ENCODE peak calls at places on chromosomes 6 and 20, in seven cellular contexts. M is spleen, F is transverse colon, I is GM12892, O is HCT116, S is sigmoid colon, X is GM12878. Z is an unnamed sample.

GRCh38 chr20:34570859-34571306 is 12.4 kb downstream of the MAP1LC3A start:
- DNase-seq in X (no peak), I (no peak), F (no peak), O (no peak), M (no peak), S (no peak), Z (no peak)

GRCh38 chr6:123808556-123808955 is 4.9 kb downstream of the NKAIN2 start:
- DNase-seq in S (no peak), M (no peak), I (no peak), O (no peak), F (no peak), X (no peak), Z (no peak)

GRCh38 chr6:126761854-126762253 is 356.6 kb upstream of the RSPO3 start:
- DNase-seq in I (no peak), O (no peak), S (no peak), F (no peak), X (no peak), M (no peak), Z (no peak)

GRCh38 chr20:11851646-11852045 is 66.0 kb upstream of the BTBD3 start:
- DNase-seq in M (no peak), S (no peak), O (no peak), F (no peak), X (no peak), I (no peak), Z (no peak)

GRCh38 chr20:58710481-58711265 is 18.1 kb downstream of the NPEPL1 start:
- DNase-seq in F (peak), M (peak), O (no peak), S (peak), X (no peak), I (no peak), Z (peak)

GRCh38 chr6:7727150-7727950 is 1.5 kb downstream of the BMP6 start:
- DNase-seq in S (no peak), X (no peak), M (peak), F (no peak), I (peak), O (no peak), Z (peak)

GRCh38 chr6:35248300-35248699 is 11.2 kb upstream of the ZNF76 start:
- DNase-seq in I (no peak), F (no peak), M (no peak), X (no peak), O (no peak), S (no peak), Z (no peak)

GRCh38 chr6:119844385-119844784 is 494.8 kb upstream of the MAN1A1 start:
- DNase-seq in M (no peak), S (no peak), X (no peak), F (no peak), O (no peak), I (no peak), Z (no peak)

GRCh38 chr6:160733045-160733646 is 31.1 kb downstream of the PLG start:
- DNase-seq in M (no peak), O (peak), F (peak), X (no peak), I (no peak), S (no peak), Z (no peak)

GRCh38 chr6:109978174-109979032 is at the start of gene GPR6:
- DNase-seq in X (no peak), F (peak), I (peak), O (no peak), M (peak), S (no peak), Z (no peak)

GRCh38 chr6:119314894-119315272 is 34.7 kb downstream of the MAN1A1 start:
- DNase-seq in O (no peak), F (no peak), X (no peak), I (no peak), S (no peak), M (no peak), Z (no peak)

GRCh38 chr6:63263456-63263855 is 52.2 kb downstream of the FKBP1C start:
- DNase-seq in S (no peak), O (no peak), M (no peak), I (no peak), F (no peak), X (no peak), Z (no peak)

GRCh38 chr6:15310680-15311079 is 64.8 kb downstream of the JARID2 start:
- DNase-seq in X (no peak), F (no peak), I (no peak), M (no peak), O (no peak), S (no peak), Z (no peak)

GRCh38 chr6:143196525-143197225 is 136.0 kb downstream of the AIG1 start:
- DNase-seq in X (no peak), F (no peak), I (no peak), S (no peak), O (no peak), M (no peak), Z (no peak)

GRCh38 chr20:47724398-47724797 is 60.9 kb downstream of the SULF2 start:
- DNase-seq in M (no peak), X (no peak), S (no peak), I (no peak), F (no peak), O (no peak), Z (no peak)

GRCh38 chr6:165899592-165899991 is 236.6 kb upstream of the PDE10A start:
- DNase-seq in O (no peak), X (no peak), M (no peak), S (no peak), F (no peak), I (no peak), Z (no peak)

GRCh38 chr6:22848121-22848520 is 278.8 kb downstream of the HDGFL1 start:
- DNase-seq in X (no peak), F (no peak), M (no peak), O (no peak), S (no peak), I (no peak), Z (no peak)

GRCh38 chr20:3923818-3924217 is 34.6 kb downstream of the PANK2 start:
- DNase-seq in M (no peak), F (no peak), I (no peak), O (no peak), X (no peak), S (no peak), Z (no peak)

GRCh38 chr6:135739288-135739687 is 112.2 kb upstream of the PDE7B start:
- DNase-seq in X (no peak), O (no peak), F (no peak), S (no peak), M (no peak), I (no peak), Z (no peak)

GRCh38 chr6:46370622-46371021 is 120.6 kb downstream of the RCAN2 start:
- DNase-seq in I (no peak), M (no peak), S (no peak), X (no peak), O (no peak), F (no peak), Z (no peak)

GRCh38 chr6:44960898-44961297 is 367.2 kb upstream of the RUNX2 start:
- DNase-seq in O (peak), X (peak), M (no peak), F (no peak), I (no peak), S (no peak), Z (no peak)

GRCh38 chr6:108518714-108519576 is 41.8 kb upstream of the FOXO3 start:
- DNase-seq in X (no peak), F (no peak), M (no peak), S (no peak), O (peak), I (no peak), Z (no peak)

GRCh38 chr20:11212288-11212687 is 538.5 kb upstream of the JAG1 start:
- DNase-seq in O (no peak), X (no peak), M (no peak), I (no peak), F (no peak), S (no peak), Z (no peak)

GRCh38 chr6:149862901-149863595 is 1.1 kb downstream of the LRP11 start:
- DNase-seq in I (no peak), F (peak), X (no peak), S (peak), O (no peak), M (peak), Z (no peak)

GRCh38 chr20:31542201-31542842 is 28.1 kb downstream of the HM13 start:
- DNase-seq in O (no peak), F (no peak), X (no peak), M (no peak), S (no peak), I (no peak), Z (no peak)

GRCh38 chr20:9919271-9920014 is 80.6 kb upstream of the PAK5 start:
- DNase-seq in S (no peak), X (peak), M (no peak), O (no peak), F (no peak), I (peak), Z (no peak)

GRCh38 chr20:32289661-32290431 is 12.4 kb downstream of the KIF3B start:
- DNase-seq in F (peak), M (peak), I (no peak), X (no peak), O (no peak), S (no peak), Z (no peak)

DNA sequence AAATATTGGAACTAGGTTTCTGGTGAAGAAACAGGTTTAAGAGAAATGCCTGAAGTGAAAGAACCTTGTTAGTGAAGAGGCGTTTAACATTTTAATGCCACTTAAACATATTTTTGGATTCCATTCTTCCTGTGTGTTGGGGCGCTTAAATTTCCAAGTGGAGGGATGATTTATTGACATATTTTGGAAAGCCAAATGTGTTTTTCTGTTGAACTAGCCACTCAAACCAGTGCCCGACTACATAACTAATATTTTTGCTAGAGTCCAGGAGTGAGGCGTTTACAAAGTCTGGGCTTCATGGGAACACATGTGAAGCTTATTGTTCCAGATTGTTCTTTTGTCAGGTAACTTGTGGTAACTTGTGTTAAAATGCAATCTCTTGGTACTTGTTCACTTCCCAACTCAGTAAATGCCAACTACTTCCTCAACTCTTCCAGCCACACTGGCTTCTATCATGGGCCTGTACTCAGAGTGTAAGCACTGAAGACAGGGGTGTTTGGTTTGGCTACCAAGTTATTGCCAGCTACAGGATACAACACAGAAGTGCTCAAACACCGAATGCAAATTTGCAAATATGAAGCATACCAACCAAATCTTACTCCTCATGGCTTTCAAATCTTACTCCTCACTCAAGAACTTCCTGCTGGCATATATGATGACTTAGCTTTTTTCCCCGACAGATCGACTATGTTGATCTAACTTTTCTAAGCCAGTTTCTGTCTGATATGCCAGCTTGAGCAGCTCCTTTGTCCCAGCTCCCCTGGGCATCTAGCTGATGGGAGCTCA is 2.0 kb upstream of the ZNFX1 start:
- DNase-seq in X (no peak), I (no peak), F (no peak), M (no peak), S (no peak), O (no peak), Z (no peak)
- TF ChIP-seq POLR2AphosphoS5 in X (peak), I (no peak), F (no peak), M (no peak), S (no peak), O (peak), Z (no peak)

GRCh38 chr6:104460759-104461530 is 398.8 kb downstream of the HACE1 start:
- DNase-seq in O (no peak), M (no peak), F (no peak), X (no peak), S (no peak), I (no peak), Z (no peak)

GRCh38 chr6:104459543-104459942 is 400.2 kb downstream of the HACE1 start:
- DNase-seq in S (no peak), I (no peak), M (no peak), X (peak), F (no peak), O (no peak), Z (no peak)

DNA sequence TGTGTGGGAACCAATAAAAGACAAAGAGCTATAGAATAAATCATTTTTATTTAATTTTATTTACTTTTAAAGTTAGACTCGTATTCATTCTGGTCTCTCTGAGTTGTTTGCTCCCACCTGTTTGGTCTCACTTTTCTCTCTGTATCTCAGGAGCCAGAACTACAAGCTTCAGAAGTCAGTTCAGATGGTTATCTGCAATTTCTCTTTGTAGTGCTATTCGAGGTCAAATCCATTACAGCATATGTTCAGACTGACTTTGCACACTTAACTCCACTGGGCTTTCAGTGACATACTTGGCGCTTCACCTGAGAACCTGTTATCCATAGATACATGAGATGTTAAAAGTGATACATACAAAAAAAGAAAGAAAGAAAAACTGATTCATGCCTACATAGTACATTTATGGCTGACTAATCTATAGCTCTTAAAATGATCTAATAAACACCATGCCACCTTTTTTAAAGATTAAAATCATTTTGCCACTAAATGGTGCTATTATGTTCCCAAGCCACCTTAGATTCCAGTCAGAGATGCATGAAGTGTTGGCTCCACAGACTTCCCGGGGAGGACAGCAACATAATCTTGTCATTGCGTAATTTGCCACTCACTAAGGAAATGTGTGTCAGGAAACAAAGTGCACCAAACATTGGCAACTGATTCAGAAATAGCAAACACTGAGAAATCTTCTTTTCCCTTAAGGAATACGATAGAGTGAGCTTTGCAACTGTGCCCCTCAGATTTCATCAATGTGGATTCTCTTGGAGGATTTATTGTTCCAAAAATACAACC is 396.7 kb downstream of the HACE1 start:
- DNase-seq in X (no peak), M (no peak), I (no peak), F (no peak), O (no peak), S (no peak), Z (no peak)
- TF ChIP-seq POLR2AphosphoS5 in X (no peak), M (no peak), I (no peak), F (no peak), O (no peak), S (no peak), Z (no peak)

DNA sequence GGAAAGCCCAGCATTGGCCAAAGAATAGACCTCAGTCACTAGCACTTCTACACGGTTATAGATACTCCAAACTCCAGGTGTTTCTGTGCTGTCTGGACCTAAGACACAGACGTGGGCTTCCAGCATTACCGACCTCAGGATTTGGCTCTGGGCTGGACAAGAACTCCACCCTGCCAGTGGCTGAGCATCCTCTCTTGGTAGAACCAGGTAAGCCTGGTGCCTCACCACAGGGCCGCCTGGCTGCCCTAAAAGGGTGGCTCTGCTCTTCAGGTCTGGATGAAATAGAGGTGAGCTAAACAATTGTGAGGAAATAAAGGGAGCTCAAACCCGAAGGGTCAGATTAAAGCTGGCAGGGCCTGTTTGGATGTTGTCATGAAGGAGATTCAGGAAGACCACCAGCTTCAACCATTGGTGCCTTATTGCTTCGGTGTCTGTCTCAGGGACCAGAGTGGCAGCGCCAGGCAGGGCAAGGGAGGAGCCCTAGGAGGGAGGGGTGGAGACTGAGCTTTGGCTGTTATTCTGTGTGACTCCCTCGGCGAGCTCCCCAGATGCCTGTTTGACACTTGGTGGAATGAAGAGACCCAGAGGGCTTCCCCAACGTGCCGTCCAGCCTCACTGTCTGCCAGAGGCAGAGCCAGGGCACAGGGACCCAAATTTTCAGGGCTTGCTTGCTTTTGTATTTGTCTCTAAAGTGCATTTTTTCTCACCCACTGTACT is 8.6 kb downstream of the SYNDIG1 start:
- DNase-seq in F (no peak), I (no peak), O (no peak), X (no peak), S (peak), M (no peak), Z (no peak)
- TF ChIP-seq POLR2AphosphoS5 in F (no peak), I (no peak), O (no peak), X (no peak), S (no peak), M (no peak), Z (no peak)

DNA sequence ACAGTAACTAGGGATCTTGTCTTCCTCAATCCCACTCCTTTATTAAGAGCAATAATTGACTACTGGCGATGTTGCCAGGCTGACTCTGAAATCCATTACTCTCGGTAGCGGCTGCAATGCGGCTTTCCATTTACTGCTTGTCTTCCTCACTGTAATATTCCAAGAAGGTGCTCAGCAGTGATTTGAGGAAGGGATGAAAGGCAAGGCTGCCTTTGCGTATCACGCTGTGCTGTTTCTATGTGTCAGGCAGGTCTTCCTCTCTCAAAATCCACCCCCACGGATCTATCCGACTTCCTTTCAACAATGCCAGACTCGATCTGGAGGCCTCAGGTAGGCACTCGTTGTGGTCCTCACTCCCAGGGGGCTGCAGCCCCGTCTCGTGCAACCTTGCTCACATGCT is 261.4 kb upstream of the CDH4 start:
- DNase-seq in F (no peak), X (no peak), S (no peak), M (no peak), O (no peak), I (no peak), Z (no peak)
- TF ChIP-seq POLR2AphosphoS5 in F (no peak), X (no peak), S (no peak), M (no peak), O (no peak), I (no peak), Z (no peak)

GRCh38 chr20:50898475-50898874 is 32.8 kb downstream of the ADNP start:
- DNase-seq in O (no peak), S (no peak), X (no peak), I (no peak), F (no peak), M (no peak), Z (no peak)
- TF ChIP-seq POLR2AphosphoS5 in O (no peak), S (no peak), X (no peak), I (no peak), F (no peak), M (no peak), Z (no peak)

GRCh38 chr6:113969888-113970807 is 800 bp downstream of the HDAC2 start:
- DNase-seq in M (peak), F (peak), S (peak), X (no peak), O (no peak), I (peak), Z (no peak)
- TF ChIP-seq POLR2AphosphoS5 in M (no peak), F (no peak), S (no peak), X (no peak), O (no peak), I (no peak), Z (no peak)

Z was measured in esophagus muscularis mucosa.